ENCODE peak calls at places on chromosome 10, in eight cellular contexts. S is tibial nerve, E is breast epithelium, O is IMR-90, M is left ventricle myocardium inferior, Z is heart right ventricle, H is prostate gland, X is colonic mucosa. R is an unnamed sample.

GRCh38 chr10:104291439-104291951 is 22.5 kb downstream of the GSTO2 start:
- DNase-seq in S (peak; percentile 86), E (peak; percentile 82), O (peak; percentile 84), M (peak; percentile 91), Z (peak; percentile 89), H (peak; percentile 86), X (peak; percentile 90), R (peak; percentile 93)

GRCh38 chr10:69327463-69328345 is 49.4 kb downstream of the HK1 start:
- DNase-seq in S (no peak), E (peak; percentile 71), O (peak; percentile 63), M (peak; percentile 77), Z (peak; percentile 74), H (peak; percentile 92), X (peak; percentile 81), R (no peak)

GRCh38 chr10:129057856-129058663 is 409.0 kb upstream of the MGMT start:
- DNase-seq in S (no peak), E (peak; percentile 43), O (no peak), M (no peak), Z (no peak), H (no peak), X (no peak), R (no peak)

GRCh38 chr10:60454336-60454735 is 64.7 kb upstream of the ANK3 start:
- DNase-seq in S (no peak), E (no peak), O (no peak), M (no peak), Z (no peak), H (no peak), X (no peak), R (no peak)

GRCh38 chr10:98414932-98415709 is at the start of gene PYROXD2:
- DNase-seq in S (peak; percentile 85), E (peak; percentile 83), O (peak; percentile 88), M (peak; percentile 92), Z (peak; percentile 94), H (peak; percentile 88), X (peak; percentile 92), R (peak; percentile 99)

GRCh38 chr10:71613303-71613777 is 106.2 kb downstream of the C10orf105 start:
- DNase-seq in S (no peak), E (no peak), O (no peak), M (no peak), Z (peak; percentile 51), H (no peak), X (peak; percentile 72), R (no peak)

GRCh38 chr10:64637939-64638338 is 1116.7 kb downstream of the REEP3 start:
- DNase-seq in S (no peak), E (no peak), O (no peak), M (no peak), Z (no peak), H (no peak), X (no peak), R (no peak)

GRCh38 chr10:66916030-66916429 is 9.8 kb upstream of the LRRTM3 start:
- DNase-seq in S (no peak), E (no peak), O (no peak), M (no peak), Z (no peak), H (no peak), X (no peak), R (no peak)

GRCh38 chr10:130185591-130185990 is 49.4 kb downstream of the GLRX3 start:
- DNase-seq in S (no peak), E (no peak), O (no peak), M (no peak), Z (no peak), H (no peak), X (no peak), R (no peak)

GRCh38 chr10:89563861-89564478 is 28.6 kb upstream of the SLC16A12 start:
- DNase-seq in S (peak; percentile 51), E (no peak), O (peak; percentile 60), M (no peak), Z (peak; percentile 17), H (peak; percentile 22), X (peak; percentile 23), R (peak; percentile 78)

GRCh38 chr10:2839081-2839725 is 228.1 kb upstream of the PFKP start:
- DNase-seq in S (peak; percentile 18), E (no peak), O (peak; percentile 6), M (peak; percentile 18), Z (peak; percentile 9), H (peak; percentile 37), X (peak; percentile 44), R (peak; percentile 28)

GRCh38 chr10:98664329-98665042 is 217.8 kb upstream of the HPS1 start:
- DNase-seq in S (no peak), E (no peak), O (peak; percentile 7), M (no peak), Z (no peak), H (no peak), X (peak; percentile 19), R (peak; percentile 36)

GRCh38 chr10:74994714-74995308 is 116.6 kb upstream of the SAMD8 start:
- DNase-seq in S (no peak), E (no peak), O (no peak), M (no peak), Z (no peak), H (no peak), X (no peak), R (no peak)

GRCh38 chr10:69632516-69633199 is 2.6 kb downstream of the FAM241B start:
- DNase-seq in S (no peak), E (peak; percentile 8), O (no peak), M (no peak), Z (no peak), H (no peak), X (no peak), R (no peak)

GRCh38 chr10:97853006-97853405 is 3.4 kb downstream of the GOLGA7B start:
- DNase-seq in S (no peak), E (no peak), O (no peak), M (no peak), Z (no peak), H (no peak), X (no peak), R (no peak)

GRCh38 chr10:22340362-22341189 is 4.7 kb upstream of the SPAG6 start:
- DNase-seq in S (peak; percentile 60), E (no peak), O (peak; percentile 82), M (peak; percentile 66), Z (peak; percentile 66), H (peak; percentile 53), X (peak; percentile 66), R (peak; percentile 62)

GRCh38 chr10:50991496-50992355 is 82.6 kb upstream of the PRKG1 start:
- DNase-seq in S (no peak), E (no peak), O (peak; percentile 67), M (peak; percentile 67), Z (peak; percentile 72), H (peak; percentile 10), X (peak; percentile 73), R (no peak)

GRCh38 chr10:80468002-80468401 is 13.9 kb downstream of the TSPAN14 start:
- DNase-seq in S (peak; percentile 70), E (peak; percentile 74), O (no peak), M (peak; percentile 77), Z (peak; percentile 81), H (peak; percentile 81), X (peak; percentile 54), R (no peak)

GRCh38 chr10:6014241-6014761 is 37.0 kb upstream of the IL15RA start:
- DNase-seq in S (peak; percentile 96), E (peak; percentile 35), O (peak; percentile 42), M (no peak), Z (peak; percentile 75), H (peak; percentile 26), X (peak; percentile 77), R (peak; percentile 53)

GRCh38 chr10:72625276-72625607 is 637 bp downstream of the MICU1 start:
- DNase-seq in S (no peak), E (no peak), O (no peak), M (no peak), Z (no peak), H (no peak), X (no peak), R (no peak)

GRCh38 chr10:70357447-70358035 is 24.9 kb downstream of the LRRC20 start:
- DNase-seq in S (no peak), E (no peak), O (peak; percentile 77), M (no peak), Z (no peak), H (no peak), X (no peak), R (no peak)

GRCh38 chr10:98030991-98031431 is 590 bp upstream of the CRTAC1 start:
- DNase-seq in S (no peak), E (no peak), O (no peak), M (no peak), Z (no peak), H (peak; percentile 15), X (no peak), R (no peak)

GRCh38 chr10:79246209-79246581 is 101.1 kb upstream of the PPIF start:
- DNase-seq in S (no peak), E (peak; percentile 70), O (no peak), M (peak; percentile 80), Z (peak; percentile 66), H (no peak), X (no peak), R (no peak)

DNA sequence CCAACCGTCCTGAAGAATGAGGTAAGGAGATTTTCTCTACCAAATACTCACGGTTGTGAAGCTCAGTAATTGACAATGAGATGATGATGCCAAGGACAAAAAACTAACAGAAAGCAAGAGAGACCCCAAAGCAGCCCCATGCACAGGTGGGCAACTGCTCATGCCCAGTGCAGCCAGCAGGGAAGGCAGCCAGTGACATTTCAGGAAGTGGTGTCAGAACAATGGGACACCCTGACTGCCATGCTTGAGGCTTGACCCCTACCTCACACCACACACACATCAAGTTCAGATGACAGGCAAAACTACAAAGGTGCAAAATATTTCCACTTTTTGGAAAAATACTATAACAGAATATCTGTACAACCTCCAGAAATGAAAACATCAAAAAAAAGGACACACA is 66.9 kb downstream of the CFAP46 start:
- DNase-seq in S (no peak), E (no peak), O (no peak), M (no peak), Z (no peak), H (no peak), X (no peak), R (no peak)
- H3K27ac ChIP-seq in S (no peak overlapping the region), E (no peak overlapping the region), O (no peak overlapping the region), M (no peak overlapping the region), Z (no peak overlapping the region), H (no peak overlapping the region), X (no peak overlapping the region), R (no peak overlapping the region)

DNA sequence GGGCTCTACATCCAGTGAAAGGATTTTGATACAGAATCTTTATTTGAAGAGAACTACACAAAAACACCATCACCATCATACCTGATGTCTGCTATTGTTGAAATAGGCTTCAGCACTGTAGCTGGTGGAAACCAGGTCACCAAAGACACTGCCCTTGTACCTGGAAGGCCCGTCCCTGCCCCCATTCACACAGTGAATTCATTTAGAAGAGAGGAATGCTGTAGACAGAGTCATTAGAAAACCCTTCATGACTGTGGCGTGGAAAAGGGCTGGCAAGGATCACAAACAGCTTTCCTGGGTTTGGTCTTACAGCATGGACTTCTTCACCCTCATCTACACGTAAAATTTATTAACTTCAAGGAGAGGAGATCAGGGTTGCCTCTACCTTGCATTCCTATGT is 202.0 kb upstream of the NRP1 start:
- DNase-seq in S (no peak), E (no peak), O (no peak), M (no peak), Z (no peak), H (no peak), X (no peak), R (no peak)
- TF ChIP-seq CTCF in S (no peak), E (no peak), O (no peak), M (no peak), Z (no peak), H (no peak), X (no peak), R (no peak)

GRCh38 chr10:132510174-132510611 is 27.4 kb upstream of the INPP5A start:
- DNase-seq in S (no peak), E (no peak), O (no peak), M (no peak), Z (no peak), H (no peak), X (no peak), R (no peak)
- H3K27ac ChIP-seq in S (peak overlapping the region; percentile 17), E (no peak overlapping the region), O (no peak overlapping the region), M (peak overlapping the region; percentile 79), Z (peak overlapping the region; percentile 33), H (no peak overlapping the region), X (no peak overlapping the region), R (no peak overlapping the region)

GRCh38 chr10:11411926-11412545 is 199.4 kb downstream of the USP6NL start:
- DNase-seq in S (no peak), E (no peak), O (no peak), M (no peak), Z (no peak), H (no peak), X (no peak), R (no peak)
- TF ChIP-seq CTCF in S (no peak), E (no peak), O (no peak), M (no peak), Z (no peak), H (no peak), X (no peak), R (no peak)

R was measured in RWPE1.